ENCODE peak calls at places on chromosomes 6 and 20, in five cellular contexts. J is heart right ventricle, U is stomach, L is pancreas, F is HFFc6. M is an unnamed sample.

GRCh38 chr20:32218156-32218900 is 10.6 kb downstream of the POFUT1 start:
- DNase-seq in J (no peak), U (no peak), L (no peak), F (no peak), M (no peak)

GRCh38 chr6:163955752-163956151 is 541.2 kb downstream of the QKI start:
- DNase-seq in J (no peak), U (no peak), L (no peak), F (no peak), M (no peak)

GRCh38 chr20:62977613-62978558 is 25.4 kb downstream of the SLC17A9 start:
- DNase-seq in J (no peak), U (peak), L (no peak), F (no peak), M (peak)

GRCh38 chr6:2851727-2852513 is 10.3 kb upstream of the SERPINB1 start:
- DNase-seq in J (no peak), U (no peak), L (no peak), F (no peak), M (no peak)

GRCh38 chr6:163820745-163821456 is 406.4 kb downstream of the QKI start:
- DNase-seq in J (no peak), U (no peak), L (no peak), F (no peak), M (no peak)

GRCh38 chr6:43778976-43779863 is 9.2 kb downstream of the VEGFA start:
- DNase-seq in J (no peak), U (no peak), L (no peak), F (no peak), M (no peak)

GRCh38 chr6:13500264-13500663 is 12.9 kb upstream of the GFOD1 start:
- DNase-seq in J (no peak), U (no peak), L (no peak), F (peak), M (no peak)

GRCh38 chr6:25311251-25311910 is 32.2 kb downstream of the CARMIL1 start:
- DNase-seq in J (no peak), U (no peak), L (no peak), F (peak), M (peak)

GRCh38 chr20:57435498-57436222 is 44.5 kb downstream of the RBM38 start:
- DNase-seq in J (peak), U (peak), L (peak), F (no peak), M (peak)

GRCh38 chr20:62329389-62330377 is 26.9 kb downstream of the ADRM1 start:
- DNase-seq in J (no peak), U (no peak), L (no peak), F (no peak), M (no peak)

GRCh38 chr6:3644613-3645012 is 106.9 kb downstream of the PXDC1 start:
- DNase-seq in J (no peak), U (no peak), L (no peak), F (no peak), M (no peak)

GRCh38 chr6:16514249-16514648 is 247.0 kb downstream of the ATXN1 start:
- DNase-seq in J (no peak), U (no peak), L (no peak), F (peak), M (peak)

GRCh38 chr20:34771680-34772081 is 53.8 kb downstream of the NCOA6 start:
- DNase-seq in J (no peak), U (no peak), L (no peak), F (peak), M (no peak)

GRCh38 chr20:21046413-21047070 is 59.6 kb downstream of the LINC00237 start:
- DNase-seq in J (no peak), U (no peak), L (no peak), F (no peak), M (no peak)

DNA sequence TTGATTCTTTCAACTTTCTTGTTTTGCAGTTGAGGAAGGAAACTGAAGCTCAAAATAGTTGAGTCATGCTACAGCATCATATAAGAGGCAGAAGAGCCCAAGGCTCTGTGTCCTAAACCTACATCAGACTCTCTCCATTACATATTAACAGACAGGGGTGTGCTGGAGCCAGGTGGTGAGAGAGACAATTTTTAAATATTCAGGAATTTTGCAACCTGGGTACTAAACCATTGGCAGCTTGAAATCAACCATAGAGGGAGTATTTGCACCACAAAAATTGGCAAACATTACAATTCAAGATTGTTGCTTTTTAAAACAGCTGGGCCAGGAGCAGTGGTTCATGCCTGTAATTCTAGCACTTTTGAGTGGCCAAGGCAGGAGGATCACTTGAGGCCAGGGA is 65.8 kb upstream of the SOX4 start:
- DNase-seq in J (no peak), U (no peak), L (no peak), F (no peak), M (no peak)
- TF ChIP-seq CTCF in J (no peak), U (no peak), L (no peak), F (no peak), M (no peak)

DNA sequence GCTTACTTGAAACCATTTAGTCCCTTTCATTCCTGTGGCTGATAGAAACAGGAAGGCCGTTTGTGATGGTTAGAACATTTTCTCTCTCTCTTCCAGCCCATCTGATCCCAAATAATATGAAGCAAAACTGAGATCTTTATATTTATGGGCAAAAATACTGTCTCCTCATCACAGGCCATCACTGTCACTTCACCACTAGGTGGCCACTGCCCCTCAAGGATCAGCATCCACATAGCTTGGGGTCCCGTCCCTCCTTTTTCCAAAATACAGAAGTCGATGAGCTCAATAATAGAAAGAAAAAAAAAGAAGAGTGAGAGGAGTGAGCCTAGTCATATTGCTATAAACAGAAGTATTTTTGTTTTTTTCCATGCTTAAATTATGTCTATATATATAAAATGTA is 46.4 kb upstream of the LAMP5 start:
- DNase-seq in J (no peak), U (no peak), L (no peak), F (no peak), M (peak)
- TF ChIP-seq CTCF in J (no peak), U (peak), L (no peak), F (peak), M (peak)

DNA sequence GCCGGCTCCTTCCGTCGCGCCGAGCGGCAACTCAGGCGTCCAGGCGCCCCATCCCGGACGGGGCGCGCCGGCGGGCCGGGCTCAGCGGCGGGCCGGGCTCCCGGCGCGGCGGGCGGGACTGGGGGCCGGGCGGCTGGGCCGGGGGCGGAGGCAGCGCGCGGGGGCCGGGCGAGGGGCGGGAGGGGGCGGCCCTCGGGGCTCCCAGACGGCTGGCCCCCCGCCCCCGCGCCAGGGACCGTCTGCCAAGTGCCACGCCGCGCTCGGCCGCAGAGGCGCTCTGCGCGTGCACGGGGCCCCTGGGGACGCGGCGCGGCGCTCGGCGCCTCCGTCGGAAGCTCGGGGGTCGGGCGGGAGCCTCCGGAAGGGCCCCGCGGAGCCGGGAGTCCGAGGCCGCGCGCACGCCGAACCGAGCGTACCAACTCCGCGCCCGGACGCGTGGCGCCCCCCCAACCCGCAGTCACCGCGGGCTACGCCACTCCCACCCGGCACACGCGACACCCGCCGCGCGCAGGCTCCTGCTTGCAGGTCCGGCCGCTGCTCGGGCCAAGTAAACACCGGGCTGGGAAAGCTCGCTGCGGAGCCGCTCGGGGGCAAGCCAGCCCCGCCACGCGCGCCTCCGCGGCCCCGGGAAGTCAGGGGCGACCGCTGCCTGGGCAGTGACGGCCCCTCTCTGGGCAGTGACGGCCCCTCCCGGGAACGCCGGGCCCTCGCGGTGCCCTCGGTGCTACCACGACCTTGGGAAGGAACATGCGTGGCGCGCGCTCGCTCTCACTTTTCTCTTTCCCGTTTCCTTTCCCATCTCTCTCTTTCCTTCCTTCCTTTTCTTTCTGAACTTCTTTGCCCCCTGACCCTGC is at the start of gene PREX1:
- DNase-seq in J (peak), U (peak), L (peak), F (no peak), M (peak)
- TF ChIP-seq CTCF in J (no peak), U (peak), L (no peak), F (peak), M (no peak)

GRCh38 chr6:39086294-39086693 is 28.7 kb downstream of the SAYSD1 start:
- DNase-seq in J (no peak), U (no peak), L (no peak), F (no peak), M (no peak)

GRCh38 chr6:39090036-39090435 is 24.9 kb downstream of the SAYSD1 start:
- DNase-seq in J (no peak), U (no peak), L (no peak), F (no peak), M (no peak)

GRCh38 chr6:39086711-39087110 is 28.3 kb downstream of the SAYSD1 start:
- DNase-seq in J (no peak), U (no peak), L (no peak), F (no peak), M (no peak)

GRCh38 chr6:39087197-39087596 is 27.8 kb downstream of the SAYSD1 start:
- DNase-seq in J (no peak), U (no peak), L (no peak), F (no peak), M (no peak)

GRCh38 chr6:39088331-39088730 is 26.7 kb downstream of the SAYSD1 start:
- DNase-seq in J (no peak), U (no peak), L (no peak), F (peak), M (no peak)
- TF ChIP-seq CTCF in J (no peak), U (peak), L (no peak), F (peak), M (no peak)

M was measured in Calu3.